ENCODE peak calls at places on chromosomes 7 and 10, in four cellular contexts. Y, Q, F and Z are unnamed samples.

GRCh38 chr7:134690614-134691504 is 44.2 kb downstream of the BPGM start:
- DNase-seq in Q (peak; percentile 27), F (no peak), Y (no peak), Z (no peak)

GRCh38 chr7:8133955-8134733 is 127.8 kb downstream of the ICA1 start:
- DNase-seq in Q (no peak), Y (no peak), F (peak; percentile 91), Z (no peak)

GRCh38 chr10:70816220-70816894 is 609 bp downstream of the SGPL1 start:
- DNase-seq in Q (peak; percentile 82), F (peak; percentile 68), Y (peak; percentile 38), Z (peak; percentile 54)

GRCh38 chr10:63527401-63527800 is 6.2 kb downstream of the REEP3 start:
- DNase-seq in Q (no peak), F (no peak), Y (no peak), Z (no peak)

GRCh38 chr7:87113077-87113476 is 39.2 kb upstream of the DMTF1 start:
- DNase-seq in Y (no peak), F (no peak), Q (peak; percentile 55), Z (no peak)

GRCh38 chr10:110446954-110447608 is 50.6 kb upstream of the DUSP5 start:
- DNase-seq in Y (no peak), F (no peak), Q (peak; percentile 92), Z (no peak)

GRCh38 chr7:36208997-36209813 is 56.2 kb downstream of the EEPD1 start:
- DNase-seq in Q (peak; percentile 17), Y (no peak), F (no peak), Z (no peak)

GRCh38 chr10:132413226-132414205 is 16.5 kb downstream of the PWWP2B start:
- DNase-seq in Y (no peak), F (no peak), Q (no peak), Z (no peak)

GRCh38 chr10:114491933-114492332 is 87.6 kb upstream of the AFAP1L2 start:
- DNase-seq in F (no peak), Q (no peak), Y (no peak), Z (no peak)

GRCh38 chr10:96718304-96718990 is 1.9 kb downstream of the PIK3AP1 start:
- DNase-seq in Q (no peak), Y (no peak), F (no peak), Z (no peak)

GRCh38 chr7:66283003-66283920 is 78.1 kb downstream of the TPST1 start:
- DNase-seq in F (peak; percentile 52), Y (no peak), Q (peak; percentile 92), Z (no peak)

GRCh38 chr10:86329896-86330680 is 36.5 kb downstream of the GRID1 start:
- DNase-seq in Q (no peak), Y (no peak), F (no peak), Z (no peak)

GRCh38 chr10:121543545-121543944 is 54.7 kb downstream of the FGFR2 start:
- DNase-seq in Y (no peak), F (no peak), Q (no peak), Z (no peak)

GRCh38 chr10:82969405-82969804 is 1094.4 kb downstream of the NRG3 start:
- DNase-seq in Q (peak; percentile 53), F (no peak), Y (no peak), Z (no peak)

GRCh38 chr7:133021196-133021595 is 60.7 kb downstream of the CHCHD3 start:
- DNase-seq in F (no peak), Y (no peak), Q (no peak), Z (no peak)

GRCh38 chr7:36852017-36852416 is 127.7 kb upstream of the AOAH start:
- DNase-seq in Y (no peak), F (no peak), Q (no peak), Z (no peak)

GRCh38 chr10:92691591-92692084 is 1.9 kb downstream of the HHEX start:
- DNase-seq in Q (no peak), F (no peak), Y (no peak), Z (no peak)

GRCh38 chr10:31036209-31036608 is 4.5 kb upstream of the ZNF438 start:
- DNase-seq in F (no peak), Q (peak; percentile 42), Y (no peak), Z (no peak)

GRCh38 chr7:33669251-33669670 is 236.1 kb upstream of the BMPER start:
- DNase-seq in Q (peak; percentile 50), F (peak; percentile 51), Y (no peak), Z (no peak)

GRCh38 chr7:157133304-157133703 is 5.4 kb upstream of the UBE3C start:
- DNase-seq in Y (no peak), Q (no peak), F (no peak), Z (no peak)

GRCh38 chr10:90780488-90780887 is 77.4 kb downstream of the HTR7 start:
- DNase-seq in Q (no peak), Y (no peak), F (no peak), Z (no peak)
- TF ChIP-seq CTCF in Q (no peak), Y (no peak), F (no peak), Z (no peak)

DNA sequence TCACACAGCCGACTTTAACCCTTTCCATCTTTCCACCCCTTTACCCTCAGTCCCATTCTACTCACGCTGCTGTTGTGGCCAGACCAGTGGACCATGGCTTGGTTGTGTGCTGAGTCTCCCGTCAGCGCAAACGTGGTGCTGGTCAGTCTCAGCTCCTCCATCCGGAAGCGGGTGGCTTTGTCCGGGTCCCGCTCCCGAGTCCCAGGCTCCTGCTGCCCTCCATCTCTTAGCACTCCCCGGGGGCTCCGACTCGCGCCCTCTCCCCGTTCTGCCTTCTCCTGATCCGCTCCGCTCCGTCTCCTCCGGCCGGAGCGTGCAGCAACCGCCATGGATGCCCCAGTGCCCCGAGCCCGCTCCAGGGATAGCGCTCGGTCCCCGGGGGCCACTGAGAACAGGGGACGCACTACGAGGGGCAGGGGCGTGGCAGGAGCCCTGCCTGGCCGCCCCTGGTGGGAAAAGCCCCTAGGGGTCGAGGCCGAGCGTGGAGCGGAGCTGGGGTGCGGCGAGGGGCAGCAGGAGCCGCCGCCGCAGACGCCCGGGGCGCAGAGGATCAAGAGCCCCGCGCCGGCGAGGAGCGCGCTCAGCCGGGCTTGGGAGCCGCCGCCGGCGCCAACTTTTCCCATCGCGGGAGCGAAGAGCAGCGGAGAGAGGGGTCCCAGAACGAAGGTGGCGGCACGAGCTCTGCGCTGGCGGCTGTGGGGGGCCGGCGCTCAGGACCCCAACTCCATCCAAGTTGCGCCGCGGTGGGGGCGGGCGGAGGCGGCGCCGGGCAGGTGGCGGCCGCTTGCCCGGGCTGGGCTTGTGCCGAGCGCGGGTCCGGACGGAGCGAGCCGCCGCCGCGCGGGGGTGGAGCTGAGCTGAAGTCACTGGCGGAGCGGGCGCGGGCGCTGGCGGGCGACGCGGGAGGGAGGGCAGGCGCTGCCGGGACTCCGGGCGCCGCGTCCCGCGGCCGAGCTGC is at the start of gene SORCS1:
- DNase-seq in Y (peak; percentile 45), F (no peak), Q (no peak), Z (no peak)
- TF ChIP-seq CTCF in Y (no peak), F (no peak), Q (no peak), Z (no peak)

GRCh38 chr10:124418726-124419501 is at the start of gene OAT:
- DNase-seq in F (peak; percentile 72), Y (peak; percentile 95), Q (peak; percentile 95), Z (peak; percentile 73)
- TF ChIP-seq CTCF in F (peak; percentile 18), Y (no peak), Q (no peak), Z (peak; percentile 14)

GRCh38 chr7:151176401-151176800 is 8.9 kb upstream of the GBX1 start:
- DNase-seq in Q (no peak), Y (no peak), F (no peak), Z (no peak)

GRCh38 chr7:151177310-151177709 is 9.7 kb downstream of the ASB10 start:
- DNase-seq in Y (no peak), Q (no peak), F (no peak), Z (no peak)

GRCh38 chr7:151174246-151175046 is 7.0 kb upstream of the GBX1 start:
- DNase-seq in Y (no peak), F (no peak), Q (peak; percentile 31), Z (no peak)

GRCh38 chr7:151175047-151175792 is 7.7 kb upstream of the GBX1 start:
- DNase-seq in F (no peak), Q (no peak), Y (no peak), Z (no peak)

GRCh38 chr7:151175793-151176311 is 8.4 kb upstream of the GBX1 start:
- DNase-seq in Y (no peak), F (no peak), Q (no peak), Z (no peak)
- TF ChIP-seq CTCF in Y (no peak), F (no peak), Q (no peak), Z (no peak)

GRCh38 chr10:102780246-102780645 is 36.5 kb downstream of the WBP1L start:
- DNase-seq in Q (peak; percentile 88), F (no peak), Y (no peak), Z (no peak)

GRCh38 chr10:102781921-102782542 is 38.3 kb downstream of the WBP1L start:
- DNase-seq in Q (peak; percentile 77), Y (no peak), F (no peak), Z (no peak)

GRCh38 chr10:102783541-102783930 is 39.8 kb downstream of the WBP1L start:
- DNase-seq in Q (peak; percentile 55), Y (no peak), F (no peak), Z (no peak)

GRCh38 chr10:102781089-102781920 is 37.6 kb downstream of the WBP1L start:
- DNase-seq in F (no peak), Q (no peak), Y (no peak), Z (no peak)

GRCh38 chr10:102782698-102783540 is 39.2 kb downstream of the WBP1L start:
- DNase-seq in F (peak; percentile 39), Q (peak; percentile 95), Y (no peak), Z (no peak)
- TF ChIP-seq CTCF in F (no peak), Q (no peak), Y (no peak), Z (no peak)

GRCh38 chr10:79342295-79342761 is 4.9 kb upstream of the PPIF start:
- DNase-seq in Q (no peak), F (no peak), Y (no peak), Z (no peak)
- TF ChIP-seq CTCF in Q (no peak), F (no peak), Y (no peak), Z (no peak)

GRCh38 chr7:144133307-144133706 is 10.3 kb downstream of the OR2A14 start:
- DNase-seq in F (no peak), Y (no peak), Q (no peak), Z (no peak)
- TF ChIP-seq CTCF in F (no peak), Y (no peak), Q (no peak), Z (no peak)

DNA sequence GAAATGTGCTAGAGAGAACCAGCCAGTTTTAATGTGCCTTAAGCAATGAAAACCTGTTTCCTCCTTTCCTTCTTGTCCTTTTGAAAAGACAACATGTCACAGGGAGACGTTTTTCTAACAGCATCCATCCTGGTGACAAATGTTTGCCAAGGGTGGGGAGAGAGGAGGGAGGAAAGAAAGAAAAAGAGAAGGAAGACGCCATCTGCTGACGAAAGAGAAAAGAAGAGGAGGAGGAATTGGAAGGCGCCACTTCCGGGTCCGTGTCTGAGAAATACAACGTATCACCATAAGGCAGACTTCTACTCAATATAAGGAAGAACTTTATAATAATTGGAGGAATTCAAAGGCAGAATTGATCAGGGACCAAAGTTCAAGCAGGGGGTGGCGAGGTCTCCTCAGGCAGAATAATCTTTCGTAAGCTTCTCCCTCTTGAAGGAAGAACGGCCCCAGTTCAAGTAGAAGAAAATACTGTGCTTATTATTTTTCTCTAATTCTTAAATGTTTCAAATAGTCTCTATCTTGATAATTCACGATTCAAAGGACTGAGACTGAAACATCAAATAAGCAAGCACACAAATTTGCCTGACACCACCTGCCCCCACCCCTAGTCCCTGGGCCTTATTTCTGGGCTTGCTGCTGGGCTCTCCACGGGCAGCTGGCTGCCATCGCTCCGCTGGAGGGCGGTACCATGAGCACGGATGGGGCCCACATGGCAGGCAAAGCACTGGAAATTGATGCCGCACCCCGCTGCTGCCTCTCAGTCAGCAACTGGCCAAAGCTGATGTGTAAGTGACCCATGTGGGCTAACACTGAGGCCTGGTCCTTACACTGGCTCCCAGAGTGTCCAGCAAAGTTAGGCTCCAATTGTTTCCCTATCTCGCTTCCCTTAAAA is 273.7 kb upstream of the KLF14 start:
- DNase-seq in F (no peak), Q (peak; percentile 84), Y (no peak), Z (no peak)
- TF ChIP-seq CTCF in F (peak; percentile 63), Q (peak; percentile 51), Y (no peak), Z (peak; percentile 59)